ENCODE peak calls at places on chromosomes 1 and 21, in five cellular contexts. P is mammary epithelial cell, A is right atrium auricular region, I is HCT116, B is transverse colon. L is an unnamed sample.

GRCh38 chr1:64539808-64540207 is 69.9 kb downstream of the CACHD1 start:
- DNase-seq in P (no peak), A (peak; percentile 71), I (no peak), B (peak; percentile 52), L (no peak)

GRCh38 chr1:85692730-85693314 is 15.4 kb downstream of the ZNHIT6 start:
- DNase-seq in P (peak; percentile 17), A (no peak), I (peak; percentile 6), B (no peak), L (no peak)

GRCh38 chr1:92599184-92599583 is 112.5 kb upstream of the GFI1 start:
- DNase-seq in P (no peak), A (no peak), I (peak; percentile 23), B (no peak), L (no peak)

GRCh38 chr1:111643097-111643496 is 23.5 kb downstream of the RAP1A start:
- DNase-seq in P (no peak), A (no peak), I (no peak), B (no peak), L (no peak)

GRCh38 chr1:46931151-46931550 is 10.1 kb downstream of the CYP4A11 start:
- DNase-seq in P (no peak), A (no peak), I (no peak), B (no peak), L (no peak)

GRCh38 chr1:179952181-179952580 is 2.4 kb upstream of the CEP350 start:
- DNase-seq in P (no peak), A (no peak), I (no peak), B (no peak), L (no peak)

GRCh38 chr1:8914471-8914870 is 31.2 kb upstream of the CA6 start:
- DNase-seq in P (no peak), A (no peak), I (no peak), B (no peak), L (no peak)

GRCh38 chr1:86527306-86527705 is 19.6 kb upstream of the CLCA4 start:
- DNase-seq in P (no peak), A (no peak), I (no peak), B (no peak), L (no peak)

GRCh38 chr1:94118013-94118412 is 2.9 kb downstream of the ABCA4 start:
- DNase-seq in P (no peak), A (no peak), I (no peak), B (no peak), L (peak; percentile 26)

GRCh38 chr1:89908993-89909436 is 85.9 kb upstream of the ZNF326 start:
- DNase-seq in P (peak; percentile 74), A (no peak), I (no peak), B (no peak), L (no peak)

GRCh38 chr1:23638188-23638619 is 53.4 kb upstream of the RPL11 start:
- DNase-seq in P (no peak), A (peak; percentile 67), I (no peak), B (no peak), L (no peak)

GRCh38 chr1:39378377-39378776 is 113.1 kb upstream of the BMP8A start:
- DNase-seq in P (peak; percentile 95), A (no peak), I (no peak), B (peak; percentile 25), L (no peak)

GRCh38 chr1:209512821-209513220 is 70.7 kb upstream of the CAMK1G start:
- DNase-seq in P (no peak), A (no peak), I (no peak), B (no peak), L (no peak)

GRCh38 chr1:209513226-209513625 is 70.3 kb upstream of the CAMK1G start:
- DNase-seq in P (peak; percentile 55), A (no peak), I (peak; percentile 48), B (no peak), L (no peak)

GRCh38 chr1:209519786-209520185 is 63.7 kb upstream of the CAMK1G start:
- DNase-seq in P (no peak), A (no peak), I (no peak), B (no peak), L (no peak)

GRCh38 chr1:209517651-209518050 is 65.9 kb upstream of the CAMK1G start:
- DNase-seq in P (no peak), A (no peak), I (no peak), B (no peak), L (no peak)

GRCh38 chr1:209516771-209517471 is 66.6 kb upstream of the CAMK1G start:
- DNase-seq in P (no peak), A (no peak), I (no peak), B (no peak), L (no peak)
- H3K4me3 ChIP-seq in P (no peak overlapping the region), A (no peak overlapping the region), I (no peak overlapping the region), B (no peak overlapping the region), L (no peak overlapping the region)

GRCh38 chr1:52003877-52004276 is 13.4 kb upstream of the RAB3B start:
- DNase-seq in P (no peak), A (no peak), I (no peak), B (no peak), L (no peak)

GRCh38 chr1:52008074-52008809 is 17.7 kb upstream of the RAB3B start:
- DNase-seq in P (no peak), A (no peak), I (no peak), B (no peak), L (no peak)

GRCh38 chr1:52002038-52002917 is 11.8 kb upstream of the RAB3B start:
- DNase-seq in P (peak; percentile 75), A (no peak), I (peak; percentile 86), B (peak; percentile 37), L (peak; percentile 61)

GRCh38 chr1:52007228-52008073 is 17.0 kb upstream of the RAB3B start:
- DNase-seq in P (no peak), A (no peak), I (no peak), B (peak; percentile 20), L (peak; percentile 31)
- H3K4me3 ChIP-seq in P (no peak overlapping the region), A (no peak overlapping the region), I (no peak overlapping the region), B (no peak overlapping the region), L (no peak overlapping the region)

DNA sequence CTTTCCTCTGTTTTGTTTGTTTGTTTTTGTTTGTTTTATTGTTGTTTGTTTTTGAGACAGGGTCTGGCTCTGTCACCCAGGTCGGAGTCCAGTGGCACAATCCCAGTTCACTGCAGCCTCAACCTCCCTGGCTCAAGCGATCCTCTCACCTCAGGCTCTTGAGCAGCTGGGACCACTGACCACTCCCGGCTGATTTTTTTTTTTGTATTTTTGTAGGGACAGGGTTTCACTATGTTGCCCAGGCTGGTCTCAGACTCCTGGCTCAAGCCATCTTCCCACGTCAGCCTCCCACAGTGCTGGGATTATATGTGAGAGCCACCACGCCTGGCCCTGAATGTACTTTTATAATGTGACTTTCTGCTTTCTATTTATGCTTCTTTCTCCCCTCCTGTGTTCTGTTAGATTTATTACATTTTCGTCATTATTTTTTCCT is 5.0 kb upstream of the CALML6 start:
- DNase-seq in P (no peak), A (no peak), I (no peak), B (peak; percentile 23), L (no peak)
- H3K4me3 ChIP-seq in P (peak overlapping the region; percentile 48), A (no peak overlapping the region), I (peak overlapping the region; percentile 63), B (peak overlapping the region; percentile 84), L (no peak overlapping the region)

GRCh38 chr21:44089001-44089911 is 17.9 kb upstream of the PWP2 start:
- DNase-seq in P (no peak), A (no peak), I (no peak), B (peak; percentile 81), L (no peak)

GRCh38 chr21:44086636-44087425 is 20.4 kb upstream of the PWP2 start:
- DNase-seq in P (no peak), A (peak; percentile 55), I (no peak), B (no peak), L (no peak)

GRCh38 chr21:44090332-44090731 is 16.9 kb upstream of the PWP2 start:
- DNase-seq in P (no peak), A (no peak), I (no peak), B (peak; percentile 91), L (no peak)

GRCh38 chr21:44087426-44088400 is 19.5 kb upstream of the PWP2 start:
- DNase-seq in P (no peak), A (no peak), I (no peak), B (no peak), L (no peak)

DNA sequence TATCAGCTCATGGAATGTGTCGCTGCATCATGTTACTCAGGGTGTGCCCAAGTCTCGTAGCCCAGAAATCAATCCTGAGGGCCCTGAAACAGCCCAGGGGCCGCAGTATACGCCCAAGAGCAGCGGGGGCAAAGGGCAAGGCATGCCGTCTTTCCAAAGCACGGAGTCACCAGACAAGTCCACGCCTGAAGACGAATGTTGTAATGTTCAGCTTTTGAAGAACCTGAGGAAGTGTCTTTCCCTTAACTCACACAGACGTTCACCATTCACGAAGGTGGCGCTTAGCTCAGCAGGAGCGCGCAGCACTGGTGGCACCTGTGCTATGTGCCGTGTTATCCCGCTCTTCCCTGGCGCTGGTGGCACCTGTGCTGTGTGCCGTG is 18.8 kb upstream of the PWP2 start:
- DNase-seq in P (no peak), A (no peak), I (no peak), B (peak; percentile 83), L (peak; percentile 35)
- H3K4me3 ChIP-seq in P (no peak overlapping the region), A (no peak overlapping the region), I (no peak overlapping the region), B (no peak overlapping the region), L (no peak overlapping the region)

GRCh38 chr1:203075249-203076030 is 10.4 kb downstream of the MYOG start:
- DNase-seq in P (no peak), A (no peak), I (no peak), B (no peak), L (no peak)
- H3K4me3 ChIP-seq in P (no peak overlapping the region), A (peak overlapping the region; percentile 10), I (no peak overlapping the region), B (peak overlapping the region; percentile 45), L (no peak overlapping the region)

L was measured in SJSA1.